ENCODE peak calls at places on chromosome 14, in nine cellular contexts. One of them, this sample, is unnamed.

GRCh38 chr14:72982146-72982708 is 44.7 kb downstream of the ZFYVE1 start:
- DNase-seq in GM23338: no peak
- DNase-seq in endothelial cell: no peak
- DNase-seq in fibroblast of pulmonary artery: no peak
- DNase-seq in AG09309: no peak
- DNase-seq in cardiac fibroblast: no peak
- DNase-seq in astrocyte of the spinal cord: no peak
- DNase-seq in fibroblast of lung: no peak
- DNase-seq in CD8-positive, alpha-beta T cell: no peak
- DNase-seq in this sample: no peak

GRCh38 chr14:99522457-99522891 is 41.3 kb downstream of the CCNK start:
- DNase-seq in endothelial cell: no peak
- DNase-seq in GM23338: no peak
- DNase-seq in CD8-positive, alpha-beta T cell: no peak
- DNase-seq in astrocyte of the spinal cord: peak; percentile 47
- DNase-seq in cardiac fibroblast: peak; percentile 46
- DNase-seq in fibroblast of lung: peak; percentile 52
- DNase-seq in fibroblast of pulmonary artery: peak; percentile 65
- DNase-seq in AG09309: no peak
- DNase-seq in this sample: peak; percentile 38

GRCh38 chr14:103483600-103483999 is 39.0 kb downstream of the CKB start:
- DNase-seq in GM23338: no peak
- DNase-seq in fibroblast of pulmonary artery: peak; percentile 68
- DNase-seq in cardiac fibroblast: peak; percentile 65
- DNase-seq in endothelial cell: no peak
- DNase-seq in AG09309: peak; percentile 58
- DNase-seq in fibroblast of lung: peak; percentile 87
- DNase-seq in CD8-positive, alpha-beta T cell: no peak
- DNase-seq in astrocyte of the spinal cord: peak; percentile 86
- DNase-seq in this sample: no peak

GRCh38 chr14:100539766-100540140 is 47.5 kb downstream of the BEGAIN start:
- DNase-seq in endothelial cell: no peak
- DNase-seq in CD8-positive, alpha-beta T cell: no peak
- DNase-seq in fibroblast of pulmonary artery: no peak
- DNase-seq in fibroblast of lung: no peak
- DNase-seq in astrocyte of the spinal cord: no peak
- DNase-seq in cardiac fibroblast: no peak
- DNase-seq in AG09309: no peak
- DNase-seq in GM23338: no peak
- DNase-seq in this sample: peak; percentile 12

GRCh38 chr14:99717682-99718013 is 33.5 kb downstream of the CYP46A1 start:
- DNase-seq in endothelial cell: no peak
- DNase-seq in cardiac fibroblast: no peak
- DNase-seq in fibroblast of lung: no peak
- DNase-seq in fibroblast of pulmonary artery: no peak
- DNase-seq in AG09309: no peak
- DNase-seq in astrocyte of the spinal cord: no peak
- DNase-seq in CD8-positive, alpha-beta T cell: no peak
- DNase-seq in GM23338: no peak
- DNase-seq in this sample: no peak

GRCh38 chr14:29858299-29858698 is 69.3 kb downstream of the PRKD1 start:
- DNase-seq in AG09309: no peak
- DNase-seq in endothelial cell: no peak
- DNase-seq in GM23338: no peak
- DNase-seq in cardiac fibroblast: no peak
- DNase-seq in fibroblast of pulmonary artery: no peak
- DNase-seq in astrocyte of the spinal cord: no peak
- DNase-seq in fibroblast of lung: no peak
- DNase-seq in CD8-positive, alpha-beta T cell: no peak
- DNase-seq in this sample: no peak

GRCh38 chr14:76958975-76959710 is 69.4 kb downstream of the IRF2BPL start:
- DNase-seq in fibroblast of pulmonary artery: no peak
- DNase-seq in GM23338: no peak
- DNase-seq in astrocyte of the spinal cord: peak; percentile 79
- DNase-seq in cardiac fibroblast: no peak
- DNase-seq in endothelial cell: no peak
- DNase-seq in CD8-positive, alpha-beta T cell: no peak
- DNase-seq in fibroblast of lung: peak; percentile 49
- DNase-seq in AG09309: no peak
- DNase-seq in this sample: no peak

GRCh38 chr14:75301666-75302325 is 23.2 kb downstream of the FOS start:
- DNase-seq in astrocyte of the spinal cord: no peak
- DNase-seq in cardiac fibroblast: peak; percentile 87
- DNase-seq in endothelial cell: peak; percentile 60
- DNase-seq in AG09309: no peak
- DNase-seq in GM23338: no peak
- DNase-seq in CD8-positive, alpha-beta T cell: no peak
- DNase-seq in fibroblast of lung: peak; percentile 47
- DNase-seq in fibroblast of pulmonary artery: peak; percentile 92
- DNase-seq in this sample: no peak

GRCh38 chr14:88521818-88522217 is 33.0 kb downstream of the PTPN21 start:
- DNase-seq in endothelial cell: no peak
- DNase-seq in GM23338: no peak
- DNase-seq in fibroblast of pulmonary artery: peak; percentile 19
- DNase-seq in cardiac fibroblast: peak; percentile 20
- DNase-seq in CD8-positive, alpha-beta T cell: no peak
- DNase-seq in astrocyte of the spinal cord: no peak
- DNase-seq in fibroblast of lung: peak; percentile 12
- DNase-seq in AG09309: peak; percentile 7
- DNase-seq in this sample: no peak

GRCh38 chr14:93132472-93133065 is 16.8 kb upstream of the ITPK1 start:
- DNase-seq in CD8-positive, alpha-beta T cell: no peak
- DNase-seq in GM23338: peak; percentile 62
- DNase-seq in cardiac fibroblast: peak; percentile 59
- DNase-seq in fibroblast of pulmonary artery: peak; percentile 51
- DNase-seq in fibroblast of lung: peak; percentile 51
- DNase-seq in AG09309: no peak
- DNase-seq in astrocyte of the spinal cord: peak; percentile 33
- DNase-seq in endothelial cell: peak; percentile 31
- DNase-seq in this sample: no peak

GRCh38 chr14:104680056-104680805 is 9.2 kb upstream of the INF2 start:
- DNase-seq in AG09309: peak; percentile 34
- DNase-seq in astrocyte of the spinal cord: peak; percentile 89
- DNase-seq in cardiac fibroblast: peak; percentile 79
- DNase-seq in CD8-positive, alpha-beta T cell: no peak
- DNase-seq in GM23338: no peak
- DNase-seq in endothelial cell: no peak
- DNase-seq in fibroblast of lung: peak; percentile 75
- DNase-seq in fibroblast of pulmonary artery: peak; percentile 72
- DNase-seq in this sample: no peak

GRCh38 chr14:33636715-33637114 is 314.2 kb downstream of the EGLN3 start:
- DNase-seq in fibroblast of pulmonary artery: no peak
- DNase-seq in AG09309: no peak
- DNase-seq in fibroblast of lung: no peak
- DNase-seq in CD8-positive, alpha-beta T cell: no peak
- DNase-seq in astrocyte of the spinal cord: no peak
- DNase-seq in GM23338: no peak
- DNase-seq in cardiac fibroblast: no peak
- DNase-seq in endothelial cell: no peak
- DNase-seq in this sample: no peak

GRCh38 chr14:35261774-35262173 is 30.4 kb upstream of the PSMA6 start:
- DNase-seq in endothelial cell: no peak
- DNase-seq in fibroblast of pulmonary artery: peak; percentile 55
- DNase-seq in cardiac fibroblast: peak; percentile 55
- DNase-seq in astrocyte of the spinal cord: peak; percentile 15
- DNase-seq in fibroblast of lung: peak; percentile 31
- DNase-seq in CD8-positive, alpha-beta T cell: no peak
- DNase-seq in AG09309: no peak
- DNase-seq in GM23338: no peak
- DNase-seq in this sample: no peak

GRCh38 chr14:101736585-101736984 is 24.9 kb upstream of the PPP2R5C start:
- DNase-seq in cardiac fibroblast: no peak
- DNase-seq in AG09309: no peak
- DNase-seq in astrocyte of the spinal cord: no peak
- DNase-seq in CD8-positive, alpha-beta T cell: no peak
- DNase-seq in fibroblast of lung: no peak
- DNase-seq in fibroblast of pulmonary artery: no peak
- DNase-seq in endothelial cell: no peak
- DNase-seq in GM23338: no peak
- DNase-seq in this sample: no peak
- TF ChIP-seq CTCF in cardiac fibroblast: no peak
- TF ChIP-seq CTCF in AG09309: no peak
- TF ChIP-seq CTCF in astrocyte of the spinal cord: no peak
- TF ChIP-seq CTCF in CD8-positive, alpha-beta T cell: no peak
- TF ChIP-seq CTCF in fibroblast of lung: no peak
- TF ChIP-seq CTCF in fibroblast of pulmonary artery: no peak
- TF ChIP-seq CTCF in endothelial cell: no peak
- TF ChIP-seq CTCF in GM23338: no peak
- TF ChIP-seq CTCF in this sample: no peak

GRCh38 chr14:95141684-95142083 is 15.6 kb downstream of the DICER1 start:
- DNase-seq in fibroblast of lung: no peak
- DNase-seq in AG09309: no peak
- DNase-seq in fibroblast of pulmonary artery: no peak
- DNase-seq in astrocyte of the spinal cord: no peak
- DNase-seq in endothelial cell: no peak
- DNase-seq in GM23338: no peak
- DNase-seq in CD8-positive, alpha-beta T cell: no peak
- DNase-seq in cardiac fibroblast: no peak
- DNase-seq in this sample: no peak

GRCh38 chr14:95144849-95145248 is 12.5 kb downstream of the DICER1 start:
- DNase-seq in cardiac fibroblast: no peak
- DNase-seq in astrocyte of the spinal cord: no peak
- DNase-seq in GM23338: no peak
- DNase-seq in endothelial cell: no peak
- DNase-seq in CD8-positive, alpha-beta T cell: no peak
- DNase-seq in fibroblast of pulmonary artery: no peak
- DNase-seq in fibroblast of lung: no peak
- DNase-seq in AG09309: no peak
- DNase-seq in this sample: no peak

GRCh38 chr14:95140060-95140858 is 17.1 kb downstream of the DICER1 start:
- DNase-seq in fibroblast of pulmonary artery: peak; percentile 60
- DNase-seq in AG09309: peak; percentile 48
- DNase-seq in endothelial cell: no peak
- DNase-seq in CD8-positive, alpha-beta T cell: no peak
- DNase-seq in fibroblast of lung: no peak
- DNase-seq in astrocyte of the spinal cord: no peak
- DNase-seq in GM23338: no peak
- DNase-seq in cardiac fibroblast: peak; percentile 43
- DNase-seq in this sample: no peak

GRCh38 chr14:95143813-95144620 is 13.3 kb downstream of the DICER1 start:
- DNase-seq in cardiac fibroblast: peak; percentile 41
- DNase-seq in fibroblast of pulmonary artery: peak; percentile 39
- DNase-seq in GM23338: no peak
- DNase-seq in fibroblast of lung: peak; percentile 57
- DNase-seq in astrocyte of the spinal cord: peak; percentile 39
- DNase-seq in CD8-positive, alpha-beta T cell: no peak
- DNase-seq in endothelial cell: no peak
- DNase-seq in AG09309: no peak
- DNase-seq in this sample: no peak

DNA sequence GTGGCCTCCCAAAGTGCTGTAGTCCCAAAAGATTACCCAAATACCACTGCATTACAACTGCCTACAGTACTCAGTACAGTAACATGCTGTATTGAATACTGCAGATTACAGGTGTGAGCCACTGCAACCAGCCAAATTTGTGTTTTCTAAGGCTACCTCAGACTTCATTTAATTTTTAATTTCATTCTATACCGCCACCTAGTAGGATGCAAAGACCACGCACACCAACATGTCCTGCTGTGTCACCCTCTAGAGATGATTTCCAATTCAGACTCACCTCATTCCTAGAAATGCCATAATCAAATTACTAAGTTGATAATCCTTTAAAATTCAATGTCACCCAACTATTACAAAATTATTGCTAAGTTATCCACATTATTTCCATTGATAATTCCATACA is 15.1 kb downstream of the DICER1 start:
- DNase-seq in cardiac fibroblast: no peak
- DNase-seq in CD8-positive, alpha-beta T cell: no peak
- DNase-seq in AG09309: no peak
- DNase-seq in fibroblast of lung: no peak
- DNase-seq in fibroblast of pulmonary artery: no peak
- DNase-seq in GM23338: no peak
- DNase-seq in astrocyte of the spinal cord: no peak
- DNase-seq in endothelial cell: no peak
- DNase-seq in this sample: no peak
- TF ChIP-seq CTCF in cardiac fibroblast: no peak
- TF ChIP-seq CTCF in CD8-positive, alpha-beta T cell: no peak
- TF ChIP-seq CTCF in AG09309: no peak
- TF ChIP-seq CTCF in fibroblast of lung: no peak
- TF ChIP-seq CTCF in fibroblast of pulmonary artery: no peak
- TF ChIP-seq CTCF in GM23338: peak; percentile 14
- TF ChIP-seq CTCF in astrocyte of the spinal cord: no peak
- TF ChIP-seq CTCF in endothelial cell: no peak
- TF ChIP-seq CTCF in this sample: no peak

DNA sequence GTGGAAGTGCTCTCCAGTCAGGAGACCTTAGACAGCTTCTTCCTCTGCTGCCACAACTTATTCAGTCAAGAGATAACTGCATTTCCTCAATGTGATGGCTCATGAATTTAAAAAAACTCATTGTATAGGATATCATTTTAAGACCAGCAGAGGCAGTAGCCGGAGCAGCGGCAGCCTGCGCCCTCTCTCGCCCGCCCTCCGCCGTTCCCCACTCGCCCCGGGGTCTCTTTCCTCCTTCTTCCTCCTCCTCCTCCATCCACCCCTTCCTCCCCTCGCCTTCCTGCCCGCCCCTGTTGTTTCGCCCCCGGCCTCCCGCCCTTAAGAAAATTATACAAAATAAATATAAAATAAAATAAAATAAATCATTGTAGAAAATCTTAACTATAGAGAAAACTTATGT is 687.6 kb downstream of the FLRT2 start:
- DNase-seq in GM23338: peak; percentile 49
- DNase-seq in astrocyte of the spinal cord: no peak
- DNase-seq in AG09309: no peak
- DNase-seq in fibroblast of pulmonary artery: no peak
- DNase-seq in CD8-positive, alpha-beta T cell: no peak
- DNase-seq in fibroblast of lung: no peak
- DNase-seq in cardiac fibroblast: no peak
- DNase-seq in endothelial cell: no peak
- DNase-seq in this sample: no peak
- TF ChIP-seq CTCF in GM23338: peak; percentile 43
- TF ChIP-seq CTCF in astrocyte of the spinal cord: no peak
- TF ChIP-seq CTCF in AG09309: no peak
- TF ChIP-seq CTCF in fibroblast of pulmonary artery: no peak
- TF ChIP-seq CTCF in CD8-positive, alpha-beta T cell: no peak
- TF ChIP-seq CTCF in fibroblast of lung: no peak
- TF ChIP-seq CTCF in cardiac fibroblast: no peak
- TF ChIP-seq CTCF in endothelial cell: no peak
- TF ChIP-seq CTCF in this sample: no peak

DNA sequence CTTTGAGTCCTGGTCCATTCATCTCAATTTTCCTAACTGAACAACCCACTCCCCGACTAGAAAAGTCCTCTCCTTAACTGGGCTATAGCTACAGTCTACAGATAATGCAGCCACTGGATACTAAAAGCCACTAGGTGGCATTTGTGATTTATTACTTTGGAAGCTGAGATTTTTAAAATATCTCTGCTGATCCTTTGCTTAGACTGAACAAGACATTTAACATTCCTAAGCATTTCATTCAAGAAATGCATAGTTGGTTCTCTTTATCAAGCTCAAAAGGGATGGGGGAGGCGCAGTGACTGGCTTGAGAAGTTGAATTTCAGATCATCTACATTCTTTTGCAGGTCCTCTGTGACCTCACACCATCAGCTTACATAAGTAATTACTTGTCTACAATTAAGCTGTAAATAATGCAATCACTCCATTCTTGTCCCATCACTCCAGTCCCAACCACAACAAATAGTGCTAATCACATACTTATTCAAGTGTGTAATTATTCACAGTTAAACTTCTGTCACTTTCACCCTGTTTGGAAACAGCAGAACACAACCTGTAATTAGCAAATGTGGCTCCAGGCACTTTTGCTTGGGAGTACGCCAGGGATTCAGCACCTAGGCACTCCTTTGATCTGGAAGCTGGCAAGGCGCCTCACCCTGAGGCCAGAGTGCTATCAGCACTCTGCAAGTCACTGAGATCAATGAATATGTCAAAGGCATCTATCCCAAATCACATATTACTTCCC is 203.5 kb downstream of the NOVA1 start:
- DNase-seq in astrocyte of the spinal cord: peak; percentile 17
- DNase-seq in fibroblast of lung: peak; percentile 54
- DNase-seq in GM23338: peak; percentile 43
- DNase-seq in endothelial cell: no peak
- DNase-seq in fibroblast of pulmonary artery: peak; percentile 69
- DNase-seq in CD8-positive, alpha-beta T cell: no peak
- DNase-seq in AG09309: no peak
- DNase-seq in cardiac fibroblast: peak; percentile 64
- DNase-seq in this sample: no peak
- TF ChIP-seq CTCF in astrocyte of the spinal cord: peak; percentile 27
- TF ChIP-seq CTCF in fibroblast of lung: peak; percentile 36
- TF ChIP-seq CTCF in GM23338: peak; percentile 40
- TF ChIP-seq CTCF in endothelial cell: no peak
- TF ChIP-seq CTCF in fibroblast of pulmonary artery: peak; percentile 60
- TF ChIP-seq CTCF in CD8-positive, alpha-beta T cell: no peak
- TF ChIP-seq CTCF in AG09309: no peak
- TF ChIP-seq CTCF in cardiac fibroblast: peak; percentile 42
- TF ChIP-seq CTCF in this sample: no peak

This sample was measured in glutamatergic neuron.